ENCODE peak calls at places on chromosome 7, in five cellular contexts. A is H9, S is IMR-90, D is H1, V is neuronal stem cell. B is an unnamed sample.

GRCh38 chr7:131381069-131381838 is 53.6 kb downstream of the MKLN1 start:
- DNase-seq in A (no peak), S (peak), D (no peak), V (no peak), B (no peak)

GRCh38 chr7:123397746-123398145 is 136.6 kb downstream of the IQUB start:
- DNase-seq in A (no peak), S (no peak), D (no peak), V (no peak), B (no peak)

GRCh38 chr7:42359946-42360345 is 122.9 kb upstream of the GLI3 start:
- DNase-seq in A (no peak), S (no peak), D (no peak), V (no peak), B (no peak)

GRCh38 chr7:36600869-36601530 is 123.3 kb downstream of the AOAH start:
- DNase-seq in A (no peak), S (peak), D (no peak), V (no peak), B (no peak)

GRCh38 chr7:130856866-130857265 is 122.9 kb upstream of the KLF14 start:
- DNase-seq in A (no peak), S (no peak), D (no peak), V (no peak), B (no peak)

GRCh38 chr7:152912511-152912910 is 153.0 kb downstream of the ACTR3B start:
- DNase-seq in A (no peak), S (no peak), D (no peak), V (no peak), B (no peak)

GRCh38 chr7:471191-471865 is 48.3 kb downstream of the PDGFA start:
- DNase-seq in A (no peak), S (no peak), D (no peak), V (no peak), B (no peak)

GRCh38 chr7:96397936-96398596 is 76.2 kb upstream of the SLC25A13 start:
- DNase-seq in A (no peak), S (peak), D (no peak), V (no peak), B (no peak)

GRCh38 chr7:143505845-143506244 is 28.2 kb downstream of the TAS2R41 start:
- DNase-seq in A (no peak), S (no peak), D (no peak), V (no peak), B (no peak)

GRCh38 chr7:52854681-52855080 is 180.8 kb upstream of the POM121L12 start:
- DNase-seq in A (no peak), S (no peak), D (no peak), V (no peak), B (peak)

GRCh38 chr7:36496576-36496975 is 106.9 kb downstream of the ANLN start:
- DNase-seq in A (no peak), S (no peak), D (no peak), V (no peak), B (peak)

GRCh38 chr7:71267734-71268133 is 135.8 kb downstream of the GALNT17 start:
- DNase-seq in A (no peak), S (no peak), D (no peak), V (no peak), B (no peak)

GRCh38 chr7:20064974-20065862 is 152.0 kb downstream of the MACC1 start:
- DNase-seq in A (no peak), S (peak), D (no peak), V (no peak), B (no peak)

GRCh38 chr7:139571190-139571589 is 47.7 kb downstream of the CLEC2L start:
- DNase-seq in A (no peak), S (no peak), D (no peak), V (no peak), B (peak)

GRCh38 chr7:36080843-36081242 is 72.2 kb upstream of the EEPD1 start:
- DNase-seq in A (no peak), S (no peak), D (no peak), V (no peak), B (no peak)

GRCh38 chr7:25754751-25755150 is 397.2 kb upstream of the NFE2L3 start:
- DNase-seq in A (no peak), S (no peak), D (no peak), V (no peak), B (no peak)

GRCh38 chr7:582931-583330 is 63.3 kb upstream of the PDGFA start:
- DNase-seq in A (no peak), S (no peak), D (no peak), V (no peak), B (no peak)

GRCh38 chr7:80095545-80095944 is 39.1 kb upstream of the GNAI1 start:
- DNase-seq in A (no peak), S (peak), D (no peak), V (no peak), B (no peak)

GRCh38 chr7:22356855-22357310 is at the start of gene RAPGEF5:
- DNase-seq in A (peak), S (no peak), D (no peak), V (peak), B (peak)

GRCh38 chr7:43044521-43044920 is 67.9 kb upstream of the HECW1 start:
- DNase-seq in A (no peak), S (no peak), D (no peak), V (no peak), B (no peak)

GRCh38 chr7:157432957-157433576 is 96.3 kb downstream of the DNAJB6 start:
- DNase-seq in A (peak), S (peak), D (no peak), V (peak), B (peak)

GRCh38 chr7:74294191-74294998 is 5.2 kb downstream of the CLIP2 start:
- DNase-seq in A (no peak), S (no peak), D (no peak), V (no peak), B (no peak)

GRCh38 chr7:36852017-36852416 is 127.7 kb upstream of the AOAH start:
- DNase-seq in A (no peak), S (no peak), D (no peak), V (no peak), B (no peak)

GRCh38 chr7:42692609-42693008 is 219.3 kb downstream of the C7orf25 start:
- DNase-seq in A (no peak), S (no peak), D (no peak), V (no peak), B (no peak)

GRCh38 chr7:88357794-88358533 is 51.3 kb upstream of the STEAP4 start:
- DNase-seq in A (no peak), S (no peak), D (no peak), V (no peak), B (peak)

GRCh38 chr7:149459201-149459539 is 1.7 kb downstream of the ZNF777 start:
- DNase-seq in A (no peak), S (no peak), D (no peak), V (no peak), B (no peak)

GRCh38 chr7:18521945-18522566 is 26.5 kb downstream of the HDAC9 start:
- DNase-seq in A (no peak), S (peak), D (no peak), V (no peak), B (no peak)

GRCh38 chr7:3087243-3087642 is 43.6 kb upstream of the CARD11 start:
- DNase-seq in A (no peak), S (peak), D (no peak), V (no peak), B (peak)

GRCh38 chr7:129228633-129229032 is 3.8 kb downstream of the AHCYL2 start:
- DNase-seq in A (no peak), S (no peak), D (no peak), V (no peak), B (no peak)

GRCh38 chr7:33108591-33108930 is 643 bp downstream of the RP9 start:
- DNase-seq in A (no peak), S (no peak), D (no peak), V (no peak), B (no peak)

GRCh38 chr7:127732306-127732705 is 80.3 kb downstream of the SND1 start:
- DNase-seq in A (no peak), S (no peak), D (no peak), V (no peak), B (peak)

GRCh38 chr7:112238852-112239610 is 32.5 kb downstream of the ZNF277 start:
- DNase-seq in A (no peak), S (peak), D (no peak), V (no peak), B (peak)

GRCh38 chr7:36131026-36131425 is 22.0 kb upstream of the EEPD1 start:
- DNase-seq in A (no peak), S (peak), D (no peak), V (no peak), B (no peak)

GRCh38 chr7:98137134-98137825 is 30.6 kb downstream of the LMTK2 start:
- DNase-seq in A (no peak), S (no peak), D (no peak), V (no peak), B (no peak)

GRCh38 chr7:39720586-39720985 is 97.2 kb downstream of the RALA start:
- DNase-seq in A (no peak), S (no peak), D (no peak), V (no peak), B (peak)

GRCh38 chr7:139557857-139558581 is 34.5 kb downstream of the CLEC2L start:
- DNase-seq in A (peak), S (no peak), D (no peak), V (no peak), B (peak)

GRCh38 chr7:106613861-106614560 is 46.9 kb downstream of the CCDC71L start:
- DNase-seq in A (no peak), S (peak), D (no peak), V (no peak), B (peak)

GRCh38 chr7:79820387-79820786 is 314.2 kb upstream of the GNAI1 start:
- DNase-seq in A (no peak), S (peak), D (no peak), V (peak), B (no peak)

DNA sequence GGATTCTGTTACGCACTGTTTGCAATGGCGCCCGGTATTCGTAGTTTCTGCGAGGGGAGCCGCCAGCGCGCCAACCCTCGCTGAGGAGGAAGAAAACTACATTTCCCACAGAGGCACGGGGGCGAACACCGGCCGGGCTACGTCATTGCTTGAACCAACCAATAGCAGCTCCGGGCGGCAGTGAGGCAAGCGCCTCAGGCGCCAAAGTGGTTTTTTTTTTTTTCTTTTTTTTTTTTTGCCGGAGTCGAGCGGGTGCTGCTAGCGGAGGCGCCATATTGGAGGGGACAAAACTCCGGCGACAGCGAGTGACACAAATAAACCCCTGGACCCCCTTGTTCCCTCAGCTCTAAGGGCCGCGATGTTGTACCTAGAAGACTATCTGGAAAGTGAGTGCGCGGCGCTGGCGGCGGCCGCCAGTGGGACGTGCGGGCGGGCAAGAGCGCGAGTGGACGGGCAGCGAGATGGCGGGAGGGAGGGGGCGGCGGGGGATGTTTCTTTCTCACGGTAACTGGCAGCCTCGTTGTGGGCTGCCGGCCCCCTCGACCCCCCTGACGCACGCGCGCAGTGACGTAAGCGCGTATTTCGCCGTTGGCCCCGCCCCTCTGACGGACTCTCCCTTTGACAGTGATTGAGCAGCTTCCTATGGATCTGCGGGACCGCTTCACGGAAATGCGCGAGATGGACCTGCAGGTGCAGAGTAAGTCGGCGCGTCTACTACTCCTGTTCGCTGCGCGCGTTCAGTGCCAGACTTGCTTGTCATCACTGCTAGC is at the start of gene ING3:
- DNase-seq in A (peak), S (peak), D (peak), V (peak), B (peak)
- H3K14ac ChIP-seq in A (peak), S (peak), D (no peak), V (peak), B (peak)

DNA sequence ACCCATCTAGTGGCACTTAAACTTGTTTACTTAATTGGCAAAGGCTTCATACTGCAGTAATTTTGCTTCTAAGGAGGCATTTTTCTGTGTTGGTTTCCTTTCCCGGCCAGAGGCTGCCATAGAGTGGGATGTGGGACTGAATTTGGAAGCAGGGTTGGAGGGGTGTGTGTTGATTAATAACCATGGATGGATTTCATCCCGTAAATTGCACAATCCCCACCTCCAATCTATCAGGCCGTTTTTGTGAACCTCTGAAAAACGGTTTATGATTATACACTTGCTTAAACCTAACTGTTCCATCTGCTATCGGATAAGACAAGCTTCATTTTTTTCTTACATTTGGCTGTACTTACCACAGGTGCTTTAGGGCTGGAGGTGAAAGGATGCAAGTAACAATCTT is 1.3 kb downstream of the TMEM60 start:
- DNase-seq in A (no peak), S (no peak), D (no peak), V (no peak), B (no peak)
- H3K27ac ChIP-seq in A (no peak), S (no peak), D (no peak), V (no peak), B (no peak)

GRCh38 chr7:44797329-44798258 is 1.1 kb downstream of the PPIA start:
- DNase-seq in A (peak), S (peak), D (peak), V (peak), B (peak)
- H3K14ac ChIP-seq in A (peak), S (peak), D (no peak), V (peak), B (peak)

GRCh38 chr7:29597266-29597665 is 33.6 kb downstream of the PRR15 start:
- DNase-seq in A (no peak), S (no peak), D (no peak), V (no peak), B (no peak)

GRCh38 chr7:29592866-29593265 is 29.2 kb downstream of the PRR15 start:
- DNase-seq in A (no peak), S (no peak), D (no peak), V (no peak), B (no peak)

GRCh38 chr7:29588900-29589696 is 25.5 kb downstream of the PRR15 start:
- DNase-seq in A (peak), S (peak), D (no peak), V (no peak), B (peak)

GRCh38 chr7:29596593-29597178 is 33.1 kb downstream of the PRR15 start:
- DNase-seq in A (no peak), S (no peak), D (no peak), V (no peak), B (peak)

DNA sequence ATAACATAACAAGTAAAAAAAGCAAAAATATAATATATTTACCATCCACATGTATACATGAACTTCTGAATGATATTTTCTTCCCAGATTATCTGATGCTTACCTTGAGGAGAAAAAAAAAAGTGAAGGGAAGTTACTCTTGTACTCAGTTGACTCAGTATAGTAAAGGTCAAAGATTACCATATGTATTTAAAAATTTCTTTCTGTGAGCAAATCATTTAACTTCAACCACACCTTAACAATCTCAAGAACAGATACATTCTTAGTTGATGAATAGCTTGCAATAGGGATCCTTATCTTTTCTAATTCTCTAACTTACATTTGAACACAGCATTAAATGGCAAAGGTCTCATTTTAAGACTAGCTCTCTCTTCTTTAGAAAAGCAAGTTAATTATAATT is 29.8 kb downstream of the PRR15 start:
- DNase-seq in A (no peak), S (no peak), D (no peak), V (no peak), B (no peak)
- H3K27ac ChIP-seq in A (no peak), S (no peak), D (no peak), V (no peak), B (no peak)

GRCh38 chr7:87152897-87153641 is 816 bp downstream of the DMTF1 start:
- DNase-seq in A (no peak), S (peak), D (no peak), V (no peak), B (peak)
- H3K14ac ChIP-seq in A (peak), S (peak), D (no peak), V (no peak), B (peak)

DNA sequence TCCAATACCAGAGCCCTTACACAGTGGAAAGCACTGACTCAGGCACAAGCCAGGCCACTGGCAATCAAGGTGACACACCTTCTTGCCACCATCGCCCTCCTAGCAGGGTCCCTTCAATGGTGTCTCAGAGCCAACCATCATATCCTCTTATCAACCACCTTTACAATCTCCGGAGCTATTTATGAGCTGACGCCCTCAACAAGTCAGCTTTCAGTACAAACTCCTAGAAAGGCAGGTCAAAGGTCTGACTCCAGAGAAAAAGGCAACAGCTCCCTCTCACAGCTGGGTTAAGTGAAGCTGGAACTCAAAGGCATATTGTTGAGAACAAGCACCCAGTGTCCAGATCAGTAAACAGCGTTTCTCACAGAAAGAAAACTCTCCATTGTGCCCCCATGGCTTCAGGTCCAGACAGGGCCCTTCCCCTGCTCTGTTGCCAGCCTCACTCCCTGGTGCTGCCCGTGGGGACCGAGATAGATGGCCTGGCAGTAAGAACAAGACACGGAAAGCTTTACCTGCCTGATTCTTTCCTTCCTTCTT is 2.4 kb downstream of the ZNF3 start:
- DNase-seq in A (no peak), S (no peak), D (no peak), V (no peak), B (no peak)
- H3K27ac ChIP-seq in A (no peak), S (no peak), D (no peak), V (no peak), B (no peak)

GRCh38 chr7:45417268-45417667 is 156.9 kb upstream of the ADCY1 start:
- DNase-seq in A (no peak), S (no peak), D (no peak), V (no peak), B (no peak)
- H3K14ac ChIP-seq in A (no peak), S (no peak), D (no peak), V (no peak), B (no peak)